ENCODE peak calls at places on chromosomes 13 and 19, in seven cellular contexts. G is spleen; Z is colonic mucosa; U is effector memory CD4-positive, alpha-beta T cell; H is pancreas; S is small intestine; L is mammary epithelial cell. E is an unnamed sample.

GRCh38 chr19:48868196-48868886 is at the start of gene PLEKHA4:
- DNase-seq in S (peak; percentile 29), L (peak; percentile 54), H (peak; percentile 61), Z (peak; percentile 55), G (no peak), U (no peak), E (no peak)

GRCh38 chr13:51230473-51231105 is 8.4 kb downstream of the FAM124A start:
- DNase-seq in G (no peak), U (no peak), L (no peak), Z (peak; percentile 36), S (peak; percentile 48), H (peak; percentile 44), E (no peak)

GRCh38 chr13:84445776-84446175 is 563.5 kb upstream of the SLITRK1 start:
- DNase-seq in Z (no peak), S (no peak), U (no peak), G (peak; percentile 25), L (peak; percentile 86), H (no peak), E (no peak)

GRCh38 chr19:14363203-14364097 is 17.8 kb upstream of the ADGRE5 start:
- DNase-seq in H (peak; percentile 47), Z (peak; percentile 71), G (peak; percentile 90), S (peak; percentile 51), L (peak; percentile 54), U (no peak), E (no peak)

GRCh38 chr19:46350758-46351159 is 3.9 kb downstream of the PPP5C start:
- DNase-seq in Z (no peak), H (peak; percentile 55), U (no peak), L (no peak), G (peak; percentile 86), S (no peak), E (no peak)

GRCh38 chr19:10747271-10747670 is 29.4 kb downstream of the DNM2 start:
- DNase-seq in H (no peak), U (no peak), L (no peak), S (peak; percentile 95), G (no peak), Z (peak; percentile 90), E (no peak)

GRCh38 chr13:99979453-99980200 is 2.0 kb upstream of the ZIC2 start:
- DNase-seq in U (no peak), G (no peak), L (no peak), H (no peak), Z (peak; percentile 20), S (no peak), E (no peak)

GRCh38 chr19:55809381-55810058 is 22.3 kb downstream of the NLRP11 start:
- DNase-seq in L (peak; percentile 2), S (peak; percentile 82), U (peak; percentile 1), G (peak; percentile 83), Z (peak; percentile 63), H (peak; percentile 74), E (no peak)

GRCh38 chr19:42450314-42450934 is 7.7 kb upstream of the CXCL17 start:
- DNase-seq in G (peak; percentile 86), S (peak; percentile 99), L (peak; percentile 82), U (peak; percentile 77), H (peak; percentile 91), Z (peak; percentile 93), E (peak; percentile 55)

GRCh38 chr19:54186934-54187381 is 2.4 kb downstream of the MBOAT7 start:
- DNase-seq in S (peak; percentile 95), G (peak; percentile 77), Z (peak; percentile 90), L (no peak), H (peak; percentile 80), U (no peak), E (no peak)

GRCh38 chr19:2309734-2310362 is 1.9 kb upstream of the LINGO3 start:
- DNase-seq in H (peak; percentile 79), U (no peak), S (no peak), Z (no peak), L (no peak), G (no peak), E (peak; percentile 49)

GRCh38 chr13:112626124-112626523 is 38.2 kb upstream of the TUBGCP3 start:
- DNase-seq in Z (no peak), U (no peak), H (no peak), S (no peak), G (peak; percentile 50), L (no peak), E (no peak)

GRCh38 chr19:12664406-12665280 is 1.9 kb downstream of the MAN2B1 start:
- DNase-seq in L (no peak), S (no peak), U (no peak), Z (peak; percentile 54), G (peak; percentile 84), H (no peak), E (no peak)

GRCh38 chr19:11504502-11505031 is 1.1 kb downstream of the ZNF653 start:
- DNase-seq in G (no peak), L (no peak), H (no peak), U (no peak), Z (no peak), S (no peak), E (no peak)

GRCh38 chr13:86882107-86882506 is 789.1 kb upstream of the SLITRK5 start:
- DNase-seq in L (no peak), S (no peak), G (peak; percentile 30), Z (no peak), U (no peak), H (no peak), E (no peak)

GRCh38 chr13:114161644-114162532 is 17.2 kb upstream of the CFAP97D2 start:
- DNase-seq in H (no peak), Z (peak; percentile 82), U (no peak), G (peak; percentile 92), S (peak; percentile 65), L (no peak), E (no peak)

GRCh38 chr13:46134961-46135522 is 30.2 kb upstream of the CPB2 start:
- DNase-seq in U (no peak), G (no peak), S (no peak), H (peak; percentile 35), L (peak; percentile 93), Z (no peak), E (no peak)

GRCh38 chr19:2154587-2155075 is 3.3 kb upstream of the AP3D1 start:
- DNase-seq in Z (peak; percentile 64), S (no peak), G (no peak), H (no peak), L (peak; percentile 72), U (no peak), E (no peak)

GRCh38 chr13:29594710-29595379 is 643 bp downstream of the SLC7A1 start:
- DNase-seq in H (peak; percentile 81), Z (peak; percentile 51), S (peak; percentile 43), G (peak; percentile 91), U (peak; percentile 40), L (peak; percentile 50), E (peak; percentile 63)

GRCh38 chr19:6725513-6726231 is 5.2 kb upstream of the C3 start:
- DNase-seq in G (no peak), L (no peak), H (no peak), Z (no peak), S (peak; percentile 41), U (no peak), E (no peak)

GRCh38 chr13:50106559-50106958 is 91.3 kb downstream of the KCNRG start:
- DNase-seq in L (no peak), U (no peak), H (no peak), Z (no peak), G (no peak), S (no peak), E (no peak)

GRCh38 chr19:13001502-13002388 is 6.5 kb downstream of the NFIX start:
- DNase-seq in L (no peak), G (no peak), H (no peak), U (no peak), Z (no peak), S (no peak), E (peak; percentile 69)

GRCh38 chr19:48810151-48810550 is 678 bp downstream of the BCAT2 start:
- DNase-seq in H (no peak), U (no peak), L (no peak), S (peak; percentile 19), G (no peak), Z (no peak), E (no peak)

GRCh38 chr13:52446265-52446664 is 4.2 kb downstream of the VPS36 start:
- DNase-seq in Z (no peak), G (no peak), S (no peak), U (no peak), H (no peak), L (peak; percentile 60), E (no peak)

GRCh38 chr13:72384879-72385278 is 342.6 kb downstream of the MZT1 start:
- DNase-seq in S (no peak), H (no peak), Z (no peak), U (no peak), L (peak; percentile 75), G (no peak), E (no peak)

GRCh38 chr13:106533101-106533939 is 2.1 kb downstream of the EFNB2 start:
- DNase-seq in U (no peak), G (peak; percentile 87), H (peak; percentile 83), Z (peak; percentile 87), L (peak; percentile 76), S (peak; percentile 79), E (peak; percentile 12)

GRCh38 chr13:107271226-107271625 is 703.3 kb upstream of the ARGLU1 start:
- DNase-seq in Z (no peak), U (no peak), L (no peak), G (no peak), S (no peak), H (no peak), E (no peak)

GRCh38 chr13:41561179-41561578 is 103.8 kb downstream of the RGCC start:
- DNase-seq in Z (no peak), S (no peak), H (no peak), U (no peak), L (no peak), G (no peak), E (no peak)

GRCh38 chr13:30561506-30561905 is 56.2 kb upstream of the USPL1 start:
- DNase-seq in S (no peak), G (no peak), H (no peak), U (no peak), Z (no peak), L (no peak), E (no peak)

GRCh38 chr19:50636317-50637085 is 3.2 kb downstream of the SYT3 start:
- DNase-seq in G (no peak), U (no peak), L (no peak), S (no peak), H (no peak), Z (no peak), E (no peak)
- H3K27ac ChIP-seq in G (no peak overlapping the region), U (no peak overlapping the region), L (no peak overlapping the region), S (no peak overlapping the region), H (no peak overlapping the region), Z (no peak overlapping the region), E (no peak overlapping the region)

DNA sequence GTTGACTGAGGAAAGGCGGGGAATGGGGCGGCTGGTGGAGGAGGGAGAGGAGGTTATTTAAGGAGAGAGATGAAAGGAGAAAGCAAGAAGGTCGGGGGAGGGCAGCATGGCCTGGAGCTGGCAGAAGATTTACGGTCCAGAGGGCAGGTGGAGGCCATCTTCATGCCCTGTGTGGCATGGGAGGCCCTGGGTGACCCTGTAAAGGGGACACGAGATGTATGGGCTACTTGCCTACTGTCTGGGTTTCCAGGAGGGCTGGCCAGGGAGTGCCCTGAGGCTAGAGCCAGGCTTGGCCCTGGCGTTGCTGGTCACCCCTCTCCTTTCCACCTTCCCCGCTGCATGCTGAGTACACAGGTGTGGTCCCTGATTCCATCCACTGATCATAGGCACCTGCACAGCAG is 6.1 kb downstream of the WTIP start:
- DNase-seq in Z (no peak), S (no peak), L (no peak), G (peak; percentile 43), U (no peak), H (peak; percentile 3), E (no peak)
- H3K27ac ChIP-seq in Z (no peak overlapping the region), S (no peak overlapping the region), L (no peak overlapping the region), G (no peak overlapping the region), U (no peak overlapping the region), H (no peak overlapping the region), E (no peak overlapping the region)

GRCh38 chr19:58546131-58546530 is 2.3 kb downstream of the TRIM28 start:
- DNase-seq in L (no peak), S (no peak), U (no peak), H (no peak), Z (no peak), G (no peak), E (no peak)
- H3K27ac ChIP-seq in L (no peak overlapping the region), S (no peak overlapping the region), U (peak overlapping the region; percentile 65), H (no peak overlapping the region), Z (no peak overlapping the region), G (no peak overlapping the region), E (no peak overlapping the region)

GRCh38 chr19:35556846-35557538 is 6.5 kb downstream of the ATP4A start:
- DNase-seq in L (no peak), U (no peak), G (peak; percentile 44), H (no peak), Z (no peak), S (no peak), E (no peak)
- H3K27ac ChIP-seq in L (no peak overlapping the region), U (no peak overlapping the region), G (no peak overlapping the region), H (no peak overlapping the region), Z (no peak overlapping the region), S (no peak overlapping the region), E (no peak overlapping the region)

E was measured in caudate nucleus.